ENCODE peak calls at places on chromosomes 4 and X, in four cellular contexts. One of them, this sample, is unnamed.

GRCh38 chr4:121370729-121371325 is 10.0 kb downstream of the QRFPR start:
- DNase-seq in K562: peak; percentile 19
- DNase-seq in GM12878: no peak
- DNase-seq in HepG2: peak; percentile 17
- DNase-seq in this sample: peak; percentile 24

GRCh38 chrX:153635788-153636668 is 11.0 kb upstream of the DUSP9 start:
- DNase-seq in GM12878: no peak
- DNase-seq in HepG2: peak; percentile 59
- DNase-seq in K562: no peak
- DNase-seq in this sample: peak; percentile 70

GRCh38 chr4:152045781-152046571 is 285.2 kb upstream of the GATB start:
- DNase-seq in HepG2: peak; percentile 4
- DNase-seq in K562: peak; percentile 50
- DNase-seq in GM12878: no peak
- DNase-seq in this sample: peak; percentile 94

GRCh38 chr4:8099981-8100464 is 58.6 kb downstream of the ABLIM2 start:
- DNase-seq in HepG2: no peak
- DNase-seq in GM12878: no peak
- DNase-seq in K562: no peak
- DNase-seq in this sample: no peak

GRCh38 chrX:40996886-40997530 is 88.2 kb upstream of the USP9X start:
- DNase-seq in GM12878: no peak
- DNase-seq in K562: peak; percentile 62
- DNase-seq in HepG2: peak; percentile 70
- DNase-seq in this sample: no peak

GRCh38 chr4:80178964-80179363 is 18.3 kb upstream of the PRDM8 start:
- DNase-seq in GM12878: no peak
- DNase-seq in K562: no peak
- DNase-seq in HepG2: no peak
- DNase-seq in this sample: no peak

GRCh38 chr4:136395212-136395722 is 1137.0 kb downstream of the PCDH18 start:
- DNase-seq in K562: no peak
- DNase-seq in GM12878: no peak
- DNase-seq in HepG2: no peak
- DNase-seq in this sample: peak; percentile 15

GRCh38 chr4:35038845-35039244 is 1205.5 kb downstream of the ARAP2 start:
- DNase-seq in K562: no peak
- DNase-seq in GM12878: no peak
- DNase-seq in HepG2: no peak
- DNase-seq in this sample: no peak

GRCh38 chr4:182648766-182649165 is 268.4 kb downstream of the DCTD start:
- DNase-seq in K562: no peak
- DNase-seq in GM12878: no peak
- DNase-seq in HepG2: no peak
- DNase-seq in this sample: no peak

GRCh38 chr4:168183717-168184571 is 91.6 kb downstream of the ANXA10 start:
- DNase-seq in HepG2: peak; percentile 14
- DNase-seq in GM12878: peak; percentile 12
- DNase-seq in K562: peak; percentile 10
- DNase-seq in this sample: no peak

GRCh38 chr4:31085736-31086135 is 365.6 kb downstream of the PCDH7 start:
- DNase-seq in K562: no peak
- DNase-seq in HepG2: no peak
- DNase-seq in GM12878: no peak
- DNase-seq in this sample: no peak

GRCh38 chr4:14915018-14915417 is 87.3 kb upstream of the CPEB2 start:
- DNase-seq in HepG2: no peak
- DNase-seq in GM12878: no peak
- DNase-seq in K562: no peak
- DNase-seq in this sample: no peak

GRCh38 chrX:24225265-24225664 is 75.7 kb downstream of the ZFX start:
- DNase-seq in HepG2: no peak
- DNase-seq in K562: no peak
- DNase-seq in GM12878: no peak
- DNase-seq in this sample: no peak

GRCh38 chr4:31918891-31919290 is 1198.7 kb downstream of the PCDH7 start:
- DNase-seq in HepG2: no peak
- DNase-seq in K562: no peak
- DNase-seq in GM12878: no peak
- DNase-seq in this sample: no peak

GRCh38 chrX:72475338-72475737 is 97.3 kb downstream of the HDAC8 start:
- DNase-seq in K562: no peak
- DNase-seq in HepG2: no peak
- DNase-seq in GM12878: no peak
- DNase-seq in this sample: no peak

GRCh38 chr4:184416913-184417734 is 57.2 kb downstream of the IRF2 start:
- DNase-seq in K562: no peak
- DNase-seq in HepG2: no peak
- DNase-seq in GM12878: peak; percentile 48
- DNase-seq in this sample: no peak

GRCh38 chrX:68647156-68647957 is at the start of gene STARD8:
- DNase-seq in K562: peak; percentile 55
- DNase-seq in HepG2: peak; percentile 2
- DNase-seq in GM12878: no peak
- DNase-seq in this sample: peak; percentile 54

GRCh38 chr4:141657550-141657949 is 21.2 kb downstream of the IL15 start:
- DNase-seq in K562: no peak
- DNase-seq in HepG2: no peak
- DNase-seq in GM12878: no peak
- DNase-seq in this sample: no peak

GRCh38 chrX:72060196-72060974 is 71.3 kb downstream of the RTL5 start:
- DNase-seq in GM12878: no peak
- DNase-seq in HepG2: no peak
- DNase-seq in K562: no peak
- DNase-seq in this sample: peak; percentile 50

GRCh38 chr4:128709268-128709667 is 100.2 kb upstream of the JADE1 start:
- DNase-seq in K562: no peak
- DNase-seq in HepG2: no peak
- DNase-seq in GM12878: no peak
- DNase-seq in this sample: no peak

GRCh38 chr4:180798016-180798574 is 1445.1 kb upstream of the TENM3 start:
- DNase-seq in HepG2: no peak
- DNase-seq in GM12878: no peak
- DNase-seq in K562: no peak
- DNase-seq in this sample: no peak

GRCh38 chrX:46178763-46179162 is 366.5 kb downstream of the ZNF674 start:
- DNase-seq in HepG2: no peak
- DNase-seq in K562: no peak
- DNase-seq in GM12878: peak; percentile 1
- DNase-seq in this sample: no peak

GRCh38 chr4:146975535-146975934 is 29.9 kb upstream of the TTC29 start:
- DNase-seq in HepG2: no peak
- DNase-seq in GM12878: no peak
- DNase-seq in K562: no peak
- DNase-seq in this sample: no peak

GRCh38 chr4:81648576-81649272 is 177.0 kb upstream of the RASGEF1B start:
- DNase-seq in HepG2: no peak
- DNase-seq in GM12878: peak; percentile 23
- DNase-seq in K562: no peak
- DNase-seq in this sample: no peak

GRCh38 chr4:182828678-182829025 is 88.5 kb downstream of the DCTD start:
- DNase-seq in HepG2: no peak
- DNase-seq in GM12878: no peak
- DNase-seq in K562: no peak
- DNase-seq in this sample: no peak

GRCh38 chr4:56745082-56745481 is 64.0 kb upstream of the HOPX start:
- DNase-seq in GM12878: no peak
- DNase-seq in HepG2: no peak
- DNase-seq in K562: no peak
- DNase-seq in this sample: no peak

GRCh38 chr4:17173300-17173699 is 274.9 kb upstream of the LDB2 start:
- DNase-seq in HepG2: no peak
- DNase-seq in GM12878: no peak
- DNase-seq in K562: no peak
- DNase-seq in this sample: peak; percentile 47

GRCh38 chr4:48801016-48801715 is 21.1 kb upstream of the FRYL start:
- DNase-seq in GM12878: no peak
- DNase-seq in HepG2: no peak
- DNase-seq in K562: no peak
- DNase-seq in this sample: no peak

GRCh38 chr4:148029781-148030180 is 297.9 kb downstream of the ARHGAP10 start:
- DNase-seq in K562: no peak
- DNase-seq in HepG2: no peak
- DNase-seq in GM12878: no peak
- DNase-seq in this sample: no peak

GRCh38 chr4:76950052-76950845 is 697 bp downstream of the SEPTIN11 start:
- DNase-seq in HepG2: peak; percentile 25
- DNase-seq in K562: peak; percentile 51
- DNase-seq in GM12878: no peak
- DNase-seq in this sample: peak; percentile 48

DNA sequence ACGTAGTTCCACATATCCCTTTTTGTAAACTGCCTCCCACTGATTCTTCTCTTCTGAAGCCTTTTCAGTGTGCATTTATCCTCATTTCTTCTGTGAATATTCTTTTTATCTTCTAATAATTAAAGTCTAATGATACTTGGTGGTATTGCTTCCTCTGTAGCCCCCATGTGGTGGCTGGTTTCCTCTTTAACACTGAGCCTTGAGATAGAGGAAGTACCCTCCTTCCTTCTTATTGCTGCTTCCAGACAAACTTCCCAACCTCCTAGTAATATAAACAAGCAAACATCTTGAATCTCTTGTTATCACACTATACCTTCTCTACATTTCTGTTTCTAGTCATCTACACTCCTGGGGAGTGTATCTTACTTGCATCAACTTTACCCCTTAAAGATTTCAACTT is 310.5 kb upstream of the GIMD1 start:
- DNase-seq in HepG2: no peak
- DNase-seq in GM12878: no peak
- DNase-seq in K562: no peak
- DNase-seq in this sample: no peak
- TF ChIP-seq CREM in HepG2: no peak
- TF ChIP-seq CREM in GM12878: no peak
- TF ChIP-seq CREM in K562: no peak
- TF ChIP-seq CREM in this sample: no peak

GRCh38 chr4:109873791-109874514 is 26.0 kb downstream of the LRIT3 start:
- DNase-seq in K562: no peak
- DNase-seq in GM12878: no peak
- DNase-seq in HepG2: no peak
- DNase-seq in this sample: no peak
- TF ChIP-seq CREM in K562: no peak
- TF ChIP-seq CREM in GM12878: no peak
- TF ChIP-seq CREM in HepG2: no peak
- TF ChIP-seq CREM in this sample: no peak

DNA sequence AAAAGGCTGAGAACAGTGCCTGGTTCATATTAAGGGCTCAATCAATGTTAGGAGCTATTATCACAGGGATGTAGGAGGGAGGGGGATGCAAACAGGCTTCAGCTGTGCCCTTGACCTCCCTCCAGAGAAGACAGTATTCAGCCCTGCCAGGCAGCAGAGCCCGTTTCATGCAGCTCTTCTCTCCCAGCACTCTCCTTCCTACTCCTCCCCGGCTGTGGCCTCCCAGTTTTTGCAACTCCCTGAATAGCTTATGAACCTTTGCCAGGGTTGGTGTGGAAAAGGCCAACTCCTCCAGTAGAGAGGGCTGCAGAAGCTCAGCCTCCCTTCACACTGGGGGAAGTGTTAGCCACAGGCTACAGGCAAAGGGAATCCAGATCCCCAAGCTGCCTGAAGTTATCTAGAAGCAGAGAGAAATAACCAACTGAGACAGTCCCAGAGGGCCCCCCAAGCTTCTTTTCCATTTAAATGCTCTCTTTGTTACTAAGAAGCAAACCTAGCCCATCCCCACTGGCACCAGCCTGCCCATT is 31.7 kb upstream of the APLN start:
- DNase-seq in K562: no peak
- DNase-seq in GM12878: no peak
- DNase-seq in HepG2: no peak
- DNase-seq in this sample: no peak
- TF ChIP-seq CREM in K562: no peak
- TF ChIP-seq CREM in GM12878: no peak
- TF ChIP-seq CREM in HepG2: no peak
- TF ChIP-seq CREM in this sample: no peak

GRCh38 chrX:12685541-12685940 is 105.7 kb upstream of the PRPS2 start:
- DNase-seq in HepG2: no peak
- DNase-seq in K562: no peak
- DNase-seq in GM12878: no peak
- DNase-seq in this sample: no peak
- TF ChIP-seq CREM in HepG2: no peak
- TF ChIP-seq CREM in K562: no peak
- TF ChIP-seq CREM in GM12878: no peak
- TF ChIP-seq CREM in this sample: no peak

This sample was measured in WTC11.